ENCODE peak calls at places on chromosomes 13 and 19, in six cellular contexts. Y, F, T, P, L and V are unnamed samples.

GRCh38 chr13:47813683-47814082 is 187.4 kb downstream of the SUCLA2 start:
- DNase-seq in L (no peak), T (no peak), F (no peak), Y (no peak), P (no peak), V (peak; percentile 63)

GRCh38 chr19:10603873-10604459 is 16.9 kb upstream of the AP1M2 start:
- DNase-seq in P (no peak), F (no peak), T (peak; percentile 5), Y (no peak), L (peak; percentile 86), V (no peak)

GRCh38 chr13:91115776-91116175 is 231.7 kb upstream of the MIR17HG start:
- DNase-seq in L (no peak), Y (no peak), P (no peak), T (no peak), F (no peak), V (no peak)

GRCh38 chr13:40172149-40172591 is 494.3 kb downstream of the FOXO1 start:
- DNase-seq in Y (no peak), L (no peak), P (no peak), F (no peak), T (no peak), V (peak; percentile 79)

GRCh38 chr19:35351441-35352176 is 3.9 kb downstream of the FFAR1 start:
- DNase-seq in F (no peak), T (no peak), Y (no peak), P (no peak), L (no peak), V (no peak)

GRCh38 chr19:33587150-33587549 is 34.6 kb upstream of the CHST8 start:
- DNase-seq in L (no peak), F (no peak), T (no peak), Y (no peak), P (no peak), V (no peak)

GRCh38 chr13:24220086-24220703 is 59.7 kb downstream of the SPATA13 start:
- DNase-seq in L (peak; percentile 60), Y (peak; percentile 76), F (peak; percentile 75), P (peak; percentile 50), T (peak; percentile 77), V (peak; percentile 93)

GRCh38 chr19:50725218-50725931 is 2.2 kb downstream of the CLEC11A start:
- DNase-seq in Y (no peak), L (no peak), P (no peak), T (no peak), F (no peak), V (no peak)

GRCh38 chr19:38076337-38076736 is 147.7 kb downstream of the DPF1 start:
- DNase-seq in Y (no peak), P (no peak), L (no peak), F (no peak), T (no peak), V (no peak)

GRCh38 chr13:39506559-39507390 is 96.2 kb downstream of the LHFPL6 start:
- DNase-seq in P (no peak), F (no peak), T (no peak), L (no peak), Y (no peak), V (peak; percentile 43)

GRCh38 chr19:46748325-46749109 is 2.3 kb upstream of the STRN4 start:
- DNase-seq in P (no peak), Y (peak; percentile 82), F (peak; percentile 54), T (peak; percentile 75), L (peak; percentile 72), V (peak; percentile 96)

DNA sequence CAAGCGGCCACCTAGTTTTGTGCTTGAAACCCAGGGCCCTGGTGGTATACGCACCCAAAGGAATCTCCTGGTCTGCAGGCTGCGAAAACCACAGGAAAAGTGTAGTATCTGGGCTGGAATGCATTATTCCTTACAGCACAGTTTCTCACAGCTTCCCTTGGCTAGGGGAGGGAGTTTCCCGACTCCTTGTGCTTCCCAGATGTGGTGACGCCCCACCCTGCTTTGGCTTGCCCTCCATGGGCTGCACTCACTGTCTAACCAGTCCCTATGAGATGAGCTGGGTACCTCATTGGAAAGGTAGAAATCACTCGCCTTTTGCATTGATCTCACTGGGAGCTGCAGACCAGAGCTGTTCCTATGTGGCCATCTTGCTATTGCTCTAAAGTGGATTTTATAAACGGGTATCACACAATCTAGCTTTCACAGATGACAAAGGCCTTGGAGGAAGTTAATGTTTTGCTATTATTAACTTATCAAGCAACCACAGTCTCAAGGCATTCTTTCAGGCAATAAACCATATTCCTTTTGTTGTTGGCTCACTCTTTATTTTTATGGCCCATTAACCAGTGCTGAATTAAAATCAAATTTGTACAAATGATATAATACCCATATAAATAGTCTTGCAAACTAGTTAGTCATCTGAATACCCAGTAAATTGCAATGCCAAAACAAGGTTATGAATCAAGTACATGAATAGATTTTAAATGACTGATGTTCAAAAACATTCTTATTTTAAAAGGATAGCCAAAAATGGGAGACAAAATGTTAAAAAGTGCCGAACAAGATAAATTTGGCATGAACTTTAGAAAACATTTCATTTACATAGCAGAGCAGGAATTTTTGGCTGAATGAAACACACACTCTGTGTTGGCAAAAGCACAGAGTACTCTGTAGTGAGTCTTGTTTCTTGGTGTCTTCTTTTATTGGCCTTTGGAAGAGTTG is 475.4 kb upstream of the ARGLU1 start:
- DNase-seq in F (no peak), T (no peak), P (no peak), Y (no peak), L (no peak), V (no peak)
- TF ChIP-seq REST in F (no peak), T (no peak), P (no peak), Y (no peak), L (no peak), V (no peak)

DNA sequence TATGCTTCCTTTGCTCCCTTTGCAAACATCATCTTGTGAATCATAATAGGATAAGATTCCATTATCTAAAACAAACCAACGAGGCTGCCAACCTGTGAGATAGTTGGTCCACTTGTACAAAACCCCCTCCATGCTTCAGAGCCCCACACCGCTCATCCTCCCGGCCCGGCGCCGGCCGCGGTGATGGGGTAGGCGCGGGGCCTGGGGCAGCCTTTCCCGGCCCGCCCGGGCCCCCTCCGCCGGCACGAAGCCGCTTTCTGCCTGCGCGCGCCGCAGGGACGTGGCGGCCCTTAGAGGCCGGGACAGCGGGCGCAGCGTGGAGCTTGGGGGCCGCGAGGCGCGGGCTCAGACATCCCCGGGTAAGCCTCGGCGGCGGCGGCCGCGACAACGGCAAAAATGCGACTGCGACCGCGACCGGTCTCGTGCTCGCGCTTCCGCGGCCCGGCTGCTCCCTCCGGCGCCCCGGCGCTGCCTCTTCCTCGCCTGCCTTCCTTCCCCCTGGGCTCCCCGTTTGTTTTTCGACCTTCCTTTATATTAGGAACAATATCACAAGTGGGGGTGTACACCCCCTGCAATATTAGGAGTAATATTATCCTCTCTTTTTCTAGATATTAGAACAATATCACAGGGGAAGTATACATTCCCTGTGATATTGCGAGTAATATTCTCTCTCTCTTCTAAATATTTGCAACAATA is 54.0 kb upstream of the CEACAM21 start:
- DNase-seq in P (no peak), T (peak; percentile 51), Y (no peak), L (no peak), F (no peak), V (peak; percentile 51)
- TF ChIP-seq REST in P (no peak), T (no peak), Y (no peak), L (no peak), F (no peak), V (no peak)

GRCh38 chr19:57820599-57820998 is 5.9 kb upstream of the ZNF552 start:
- DNase-seq in T (no peak), Y (no peak), P (no peak), L (no peak), F (no peak), V (no peak)

GRCh38 chr19:57830071-57830602 is at the start of gene ZNF587B:
- DNase-seq in T (peak; percentile 50), P (no peak), Y (peak; percentile 45), L (no peak), F (peak; percentile 47), V (peak; percentile 99)

GRCh38 chr19:57829316-57829715 is 783 bp upstream of the ZNF587B start:
- DNase-seq in P (no peak), L (no peak), F (peak; percentile 59), T (no peak), Y (no peak), V (no peak)

GRCh38 chr19:57825501-57825900 is 4.6 kb upstream of the ZNF587B start:
- DNase-seq in Y (no peak), P (no peak), L (no peak), F (no peak), T (no peak), V (no peak)
- TF ChIP-seq REST in Y (no peak), P (no peak), L (no peak), F (no peak), T (no peak), V (no peak)

DNA sequence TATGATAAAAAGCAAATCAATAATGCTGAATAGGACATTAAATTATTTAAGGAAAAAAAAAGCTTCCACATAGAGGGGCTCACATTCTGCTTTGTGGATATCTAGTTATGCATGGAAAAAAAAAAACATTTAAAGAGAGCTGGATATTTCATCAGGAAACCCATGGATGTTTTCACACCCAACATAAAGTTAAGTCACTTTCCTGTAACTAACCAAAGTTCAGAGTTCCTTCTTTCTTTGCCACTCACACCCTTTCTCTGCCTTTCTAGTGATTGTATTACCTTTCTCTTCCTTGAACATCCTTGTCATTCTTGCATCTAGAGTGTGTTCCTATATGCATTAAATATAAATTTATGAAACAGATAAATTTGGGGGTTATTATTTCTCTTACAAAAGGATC is 47.2 kb downstream of the RFXAP start:
- DNase-seq in F (no peak), L (no peak), T (no peak), Y (no peak), P (no peak), V (no peak)
- TF ChIP-seq REST in F (no peak), L (no peak), T (no peak), Y (no peak), P (no peak), V (no peak)

DNA sequence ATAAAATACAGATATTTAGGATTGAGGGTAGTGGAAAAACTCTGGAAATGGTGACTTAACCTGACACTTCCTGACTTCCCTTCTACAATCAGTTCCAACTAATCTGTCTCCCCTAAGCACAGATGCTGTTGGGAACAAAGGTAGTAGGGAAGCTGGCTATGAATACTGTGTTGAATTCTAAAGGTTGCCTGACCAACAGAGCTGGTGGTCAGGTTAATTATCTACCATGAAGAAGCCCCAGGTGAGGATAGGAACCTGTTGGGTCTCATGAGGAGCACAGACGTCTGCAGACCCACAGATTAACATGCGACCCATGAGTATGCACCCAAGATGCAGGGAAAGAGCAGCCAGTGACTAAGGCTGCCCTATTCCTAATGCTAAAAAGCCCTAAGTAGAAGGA is 172.3 kb downstream of the DIAPH3 start:
- DNase-seq in F (no peak), Y (no peak), P (no peak), L (no peak), T (no peak), V (peak; percentile 26)
- TF ChIP-seq REST in F (no peak), Y (no peak), P (no peak), L (no peak), T (no peak), V (no peak)

GRCh38 chr19:5436948-5437306 is 18.3 kb upstream of the ZNRF4 start:
- DNase-seq in Y (no peak), F (no peak), L (no peak), P (no peak), T (no peak), V (peak; percentile 33)
- TF ChIP-seq REST in Y (no peak), F (no peak), L (no peak), P (no peak), T (no peak), V (no peak)